ENCODE peak calls at places on chromosomes 7 and 10, in six cellular contexts. One of them, this sample, is unnamed.

GRCh38 chr10:95832216-95833037 is 75.3 kb upstream of the CC2D2B start:
- DNase-seq in adrenal gland: no peak
- DNase-seq in tibial artery: no peak
- DNase-seq in naive thymus-derived CD4-positive, alpha-beta T cell: no peak
- DNase-seq in Peyer's patch: peak; percentile 67
- DNase-seq in transverse colon: peak; percentile 37
- DNase-seq in this sample: no peak

GRCh38 chr7:2970907-2971306 is 72.8 kb downstream of the CARD11 start:
- DNase-seq in Peyer's patch: no peak
- DNase-seq in transverse colon: no peak
- DNase-seq in naive thymus-derived CD4-positive, alpha-beta T cell: no peak
- DNase-seq in adrenal gland: no peak
- DNase-seq in tibial artery: no peak
- DNase-seq in this sample: no peak

GRCh38 chr7:75663302-75663907 is 75.3 kb downstream of the HIP1 start:
- DNase-seq in tibial artery: no peak
- DNase-seq in Peyer's patch: no peak
- DNase-seq in naive thymus-derived CD4-positive, alpha-beta T cell: no peak
- DNase-seq in transverse colon: no peak
- DNase-seq in adrenal gland: no peak
- DNase-seq in this sample: no peak

GRCh38 chr7:28410628-28411578 is 1.4 kb upstream of the CREB5 start:
- DNase-seq in transverse colon: peak; percentile 23
- DNase-seq in Peyer's patch: peak; percentile 30
- DNase-seq in tibial artery: peak; percentile 77
- DNase-seq in naive thymus-derived CD4-positive, alpha-beta T cell: no peak
- DNase-seq in adrenal gland: no peak
- DNase-seq in this sample: no peak

GRCh38 chr7:40599836-40600235 is 465.0 kb downstream of the SUGCT start:
- DNase-seq in naive thymus-derived CD4-positive, alpha-beta T cell: no peak
- DNase-seq in transverse colon: no peak
- DNase-seq in adrenal gland: no peak
- DNase-seq in Peyer's patch: no peak
- DNase-seq in tibial artery: no peak
- DNase-seq in this sample: no peak

GRCh38 chr7:84524714-84525694 is 330.4 kb upstream of the SEMA3A start:
- DNase-seq in tibial artery: peak; percentile 20
- DNase-seq in adrenal gland: no peak
- DNase-seq in Peyer's patch: no peak
- DNase-seq in transverse colon: no peak
- DNase-seq in naive thymus-derived CD4-positive, alpha-beta T cell: no peak
- DNase-seq in this sample: no peak

GRCh38 chr7:145378197-145378596 is 542.3 kb upstream of the TPK1 start:
- DNase-seq in Peyer's patch: no peak
- DNase-seq in transverse colon: no peak
- DNase-seq in tibial artery: no peak
- DNase-seq in naive thymus-derived CD4-positive, alpha-beta T cell: no peak
- DNase-seq in adrenal gland: no peak
- DNase-seq in this sample: no peak

GRCh38 chr10:13865758-13866491 is 279.2 kb downstream of the PRPF18 start:
- DNase-seq in transverse colon: no peak
- DNase-seq in tibial artery: no peak
- DNase-seq in naive thymus-derived CD4-positive, alpha-beta T cell: no peak
- DNase-seq in adrenal gland: peak; percentile 52
- DNase-seq in Peyer's patch: no peak
- DNase-seq in this sample: no peak

GRCh38 chr10:105181616-105182015 is 540.5 kb downstream of the SORCS3 start:
- DNase-seq in Peyer's patch: no peak
- DNase-seq in adrenal gland: no peak
- DNase-seq in transverse colon: no peak
- DNase-seq in naive thymus-derived CD4-positive, alpha-beta T cell: no peak
- DNase-seq in tibial artery: no peak
- DNase-seq in this sample: no peak

GRCh38 chr10:72353028-72353962 is 1.4 kb downstream of the DNAJB12 start:
- DNase-seq in transverse colon: no peak
- DNase-seq in tibial artery: no peak
- DNase-seq in adrenal gland: peak; percentile 67
- DNase-seq in naive thymus-derived CD4-positive, alpha-beta T cell: no peak
- DNase-seq in Peyer's patch: no peak
- DNase-seq in this sample: no peak

GRCh38 chr10:76401006-76401405 is 969.6 kb downstream of the LRMDA start:
- DNase-seq in adrenal gland: no peak
- DNase-seq in tibial artery: no peak
- DNase-seq in transverse colon: no peak
- DNase-seq in Peyer's patch: no peak
- DNase-seq in naive thymus-derived CD4-positive, alpha-beta T cell: no peak
- DNase-seq in this sample: no peak

GRCh38 chr10:129033790-129034272 is 433.2 kb upstream of the MGMT start:
- DNase-seq in Peyer's patch: no peak
- DNase-seq in tibial artery: no peak
- DNase-seq in naive thymus-derived CD4-positive, alpha-beta T cell: no peak
- DNase-seq in transverse colon: no peak
- DNase-seq in adrenal gland: no peak
- DNase-seq in this sample: peak; percentile 53

GRCh38 chr7:89104748-89105685 is 309.5 kb upstream of the TEX47 start:
- DNase-seq in tibial artery: no peak
- DNase-seq in naive thymus-derived CD4-positive, alpha-beta T cell: no peak
- DNase-seq in adrenal gland: no peak
- DNase-seq in transverse colon: no peak
- DNase-seq in Peyer's patch: no peak
- DNase-seq in this sample: no peak

GRCh38 chr7:27201231-27202017 is 1.5 kb upstream of the HOXA13 start:
- DNase-seq in naive thymus-derived CD4-positive, alpha-beta T cell: no peak
- DNase-seq in transverse colon: no peak
- DNase-seq in tibial artery: no peak
- DNase-seq in adrenal gland: no peak
- DNase-seq in Peyer's patch: no peak
- DNase-seq in this sample: no peak

GRCh38 chr7:137563986-137564385 is 220.5 kb upstream of the PTN start:
- DNase-seq in naive thymus-derived CD4-positive, alpha-beta T cell: no peak
- DNase-seq in Peyer's patch: no peak
- DNase-seq in transverse colon: no peak
- DNase-seq in tibial artery: no peak
- DNase-seq in adrenal gland: no peak
- DNase-seq in this sample: no peak

GRCh38 chr7:149147072-149147729 is at the start of gene ZNF398:
- DNase-seq in adrenal gland: peak; percentile 72
- DNase-seq in Peyer's patch: peak; percentile 84
- DNase-seq in tibial artery: peak; percentile 52
- DNase-seq in transverse colon: peak; percentile 79
- DNase-seq in naive thymus-derived CD4-positive, alpha-beta T cell: peak; percentile 91
- DNase-seq in this sample: peak; percentile 75

GRCh38 chr10:133158756-133159610 is 1.0 kb upstream of the KNDC1 start:
- DNase-seq in tibial artery: no peak
- DNase-seq in naive thymus-derived CD4-positive, alpha-beta T cell: no peak
- DNase-seq in Peyer's patch: no peak
- DNase-seq in transverse colon: no peak
- DNase-seq in adrenal gland: peak; percentile 86
- DNase-seq in this sample: no peak

GRCh38 chr7:47771990-47772360 is 176.3 kb downstream of the PKD1L1 start:
- DNase-seq in Peyer's patch: no peak
- DNase-seq in naive thymus-derived CD4-positive, alpha-beta T cell: no peak
- DNase-seq in adrenal gland: no peak
- DNase-seq in transverse colon: no peak
- DNase-seq in tibial artery: no peak
- DNase-seq in this sample: no peak

GRCh38 chr7:156969972-156970420 is 20.5 kb downstream of the NOM1 start:
- DNase-seq in tibial artery: no peak
- DNase-seq in transverse colon: no peak
- DNase-seq in adrenal gland: no peak
- DNase-seq in Peyer's patch: no peak
- DNase-seq in naive thymus-derived CD4-positive, alpha-beta T cell: peak; percentile 16
- DNase-seq in this sample: no peak

GRCh38 chr7:22663319-22663718 is 63.7 kb upstream of the IL6 start:
- DNase-seq in Peyer's patch: no peak
- DNase-seq in transverse colon: no peak
- DNase-seq in naive thymus-derived CD4-positive, alpha-beta T cell: no peak
- DNase-seq in tibial artery: no peak
- DNase-seq in adrenal gland: no peak
- DNase-seq in this sample: no peak

GRCh38 chr10:24439935-24440334 is 231.0 kb downstream of the KIAA1217 start:
- DNase-seq in transverse colon: no peak
- DNase-seq in adrenal gland: no peak
- DNase-seq in naive thymus-derived CD4-positive, alpha-beta T cell: no peak
- DNase-seq in tibial artery: no peak
- DNase-seq in Peyer's patch: no peak
- DNase-seq in this sample: no peak

GRCh38 chr10:4431114-4431862 is 394.7 kb upstream of the AKR1E2 start:
- DNase-seq in tibial artery: no peak
- DNase-seq in transverse colon: no peak
- DNase-seq in Peyer's patch: no peak
- DNase-seq in naive thymus-derived CD4-positive, alpha-beta T cell: no peak
- DNase-seq in adrenal gland: no peak
- DNase-seq in this sample: no peak

GRCh38 chr10:26437637-26438461 is at the start of gene APBB1IP:
- DNase-seq in naive thymus-derived CD4-positive, alpha-beta T cell: peak; percentile 46
- DNase-seq in adrenal gland: peak; percentile 46
- DNase-seq in Peyer's patch: peak; percentile 81
- DNase-seq in transverse colon: peak; percentile 72
- DNase-seq in tibial artery: peak; percentile 85
- DNase-seq in this sample: peak; percentile 65

GRCh38 chr7:82172017-82172416 is 271.6 kb downstream of the CACNA2D1 start:
- DNase-seq in transverse colon: no peak
- DNase-seq in Peyer's patch: no peak
- DNase-seq in naive thymus-derived CD4-positive, alpha-beta T cell: no peak
- DNase-seq in adrenal gland: no peak
- DNase-seq in tibial artery: no peak
- DNase-seq in this sample: no peak

GRCh38 chr7:76509931-76510877 is at the start of gene UPK3B:
- DNase-seq in Peyer's patch: no peak
- DNase-seq in adrenal gland: no peak
- DNase-seq in naive thymus-derived CD4-positive, alpha-beta T cell: no peak
- DNase-seq in transverse colon: no peak
- DNase-seq in tibial artery: no peak
- DNase-seq in this sample: no peak

GRCh38 chr7:139749545-139749944 is 28.3 kb downstream of the HIPK2 start:
- DNase-seq in Peyer's patch: no peak
- DNase-seq in naive thymus-derived CD4-positive, alpha-beta T cell: no peak
- DNase-seq in adrenal gland: no peak
- DNase-seq in tibial artery: no peak
- DNase-seq in transverse colon: no peak
- DNase-seq in this sample: no peak

DNA sequence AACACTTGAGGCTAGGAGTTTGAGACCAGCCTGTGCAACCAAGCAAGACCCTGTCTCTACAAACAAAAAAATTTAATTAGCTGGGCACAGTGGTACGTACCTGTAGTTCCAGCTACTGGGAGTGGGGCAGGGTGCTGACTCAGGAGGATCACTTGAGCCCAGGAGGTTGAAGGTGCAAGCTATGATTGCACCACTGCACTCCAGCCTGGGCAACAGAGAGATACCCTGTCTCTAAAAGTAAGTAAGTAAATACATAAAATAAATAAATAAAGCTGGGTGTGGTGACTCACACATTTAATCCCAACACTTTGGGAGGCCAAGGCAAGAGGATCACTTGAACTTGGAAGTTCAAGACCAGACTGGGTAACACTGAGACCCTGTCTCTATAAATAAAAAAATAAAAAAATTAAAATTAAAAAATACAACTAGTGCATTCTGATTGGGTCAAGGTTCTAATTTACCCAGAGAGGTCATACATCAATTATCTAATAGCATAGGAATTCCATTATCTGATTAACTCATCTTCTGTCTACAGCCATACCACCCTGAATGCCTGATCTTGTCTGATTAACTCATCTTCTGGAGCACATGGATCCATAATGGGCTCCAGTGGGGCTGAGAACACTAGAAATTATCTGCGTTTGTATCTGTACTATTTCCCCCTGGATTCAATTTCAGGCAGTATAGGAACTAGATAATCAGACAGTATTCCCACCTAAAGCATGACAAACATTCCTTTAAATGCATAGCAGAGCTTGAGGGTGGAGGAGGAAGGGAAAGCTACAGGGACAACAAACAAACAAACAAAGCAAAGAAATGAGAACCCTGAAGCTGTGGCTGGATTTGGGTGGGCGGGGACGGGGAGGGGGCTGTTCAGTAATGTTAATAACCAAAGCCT is 21.0 kb upstream of the HILPDA start:
- DNase-seq in tibial artery: no peak
- DNase-seq in Peyer's patch: no peak
- DNase-seq in transverse colon: no peak
- DNase-seq in adrenal gland: no peak
- DNase-seq in naive thymus-derived CD4-positive, alpha-beta T cell: no peak
- DNase-seq in this sample: no peak
- H3K27ac ChIP-seq in tibial artery: no peak overlapping the region
- H3K27ac ChIP-seq in Peyer's patch: no peak overlapping the region
- H3K27ac ChIP-seq in transverse colon: no peak overlapping the region
- H3K27ac ChIP-seq in adrenal gland: no peak overlapping the region
- H3K27ac ChIP-seq in naive thymus-derived CD4-positive, alpha-beta T cell: no peak overlapping the region
- H3K27ac ChIP-seq in this sample: peak overlapping the region; percentile 41

DNA sequence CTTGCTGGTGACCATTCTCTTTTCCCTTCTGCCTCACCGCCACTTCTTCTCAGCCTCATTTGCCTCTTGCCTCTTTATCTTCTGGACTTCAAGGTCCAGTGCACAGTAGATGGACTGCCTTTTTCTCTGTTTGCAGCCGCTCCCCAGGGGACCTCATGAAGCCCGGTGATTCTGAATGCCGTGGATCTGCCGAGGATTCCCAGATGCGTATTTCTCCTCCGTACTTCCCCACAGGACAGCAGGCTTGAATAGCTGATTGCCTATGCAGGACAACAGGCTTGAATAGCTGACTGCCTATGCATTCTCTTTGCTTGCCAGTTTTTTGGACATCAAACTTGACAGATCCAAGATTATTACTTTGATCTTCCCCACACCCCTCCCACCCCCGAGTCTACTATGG is 38.9 kb upstream of the TMEM236 start:
- DNase-seq in tibial artery: no peak
- DNase-seq in adrenal gland: no peak
- DNase-seq in naive thymus-derived CD4-positive, alpha-beta T cell: no peak
- DNase-seq in Peyer's patch: no peak
- DNase-seq in transverse colon: no peak
- DNase-seq in this sample: no peak
- H3K27ac ChIP-seq in tibial artery: no peak overlapping the region
- H3K27ac ChIP-seq in adrenal gland: no peak overlapping the region
- H3K27ac ChIP-seq in naive thymus-derived CD4-positive, alpha-beta T cell: no peak overlapping the region
- H3K27ac ChIP-seq in Peyer's patch: no peak overlapping the region
- H3K27ac ChIP-seq in transverse colon: no peak overlapping the region
- H3K27ac ChIP-seq in this sample: no peak overlapping the region

GRCh38 chr7:100827330-100828226 is at the start of gene EPHB4:
- DNase-seq in tibial artery: peak; percentile 44
- DNase-seq in adrenal gland: peak; percentile 94
- DNase-seq in transverse colon: peak; percentile 83
- DNase-seq in naive thymus-derived CD4-positive, alpha-beta T cell: no peak
- DNase-seq in Peyer's patch: peak; percentile 35
- DNase-seq in this sample: peak; percentile 85
- H3K27ac ChIP-seq in tibial artery: no peak within 1 kb of the TSS
- H3K27ac ChIP-seq in adrenal gland: peak within 1 kb of the TSS; percentile 58
- H3K27ac ChIP-seq in transverse colon: peak within 1 kb of the TSS; percentile 81
- H3K27ac ChIP-seq in naive thymus-derived CD4-positive, alpha-beta T cell: no peak within 1 kb of the TSS
- H3K27ac ChIP-seq in Peyer's patch: peak within 1 kb of the TSS; percentile 51
- H3K27ac ChIP-seq in this sample: peak within 1 kb of the TSS; percentile 87

DNA sequence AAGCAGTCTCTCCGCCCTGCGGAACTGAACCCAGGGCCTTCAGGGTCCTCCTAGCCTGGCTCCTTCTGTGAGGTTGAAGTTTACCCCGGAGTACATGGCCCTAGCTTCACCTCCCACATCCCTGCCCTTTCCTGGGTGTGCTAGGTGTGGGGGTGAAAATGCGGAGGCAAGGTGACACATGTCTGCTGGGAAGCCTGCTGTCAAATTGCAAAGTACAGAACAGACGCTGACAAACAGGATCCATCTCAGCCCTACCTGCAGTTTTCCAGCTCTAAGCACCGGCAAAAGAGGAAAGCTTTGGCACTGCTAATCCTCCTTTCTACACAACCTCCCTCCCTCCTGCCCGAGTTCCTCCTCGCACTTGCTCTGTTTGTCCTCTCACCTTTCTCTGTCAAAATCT is 14.5 kb upstream of the GPR15LG start:
- DNase-seq in tibial artery: no peak
- DNase-seq in Peyer's patch: no peak
- DNase-seq in adrenal gland: no peak
- DNase-seq in transverse colon: peak; percentile 34
- DNase-seq in naive thymus-derived CD4-positive, alpha-beta T cell: no peak
- DNase-seq in this sample: no peak
- H3K27ac ChIP-seq in tibial artery: no peak overlapping the region
- H3K27ac ChIP-seq in Peyer's patch: no peak overlapping the region
- H3K27ac ChIP-seq in adrenal gland: no peak overlapping the region
- H3K27ac ChIP-seq in transverse colon: peak overlapping the region; percentile 0
- H3K27ac ChIP-seq in naive thymus-derived CD4-positive, alpha-beta T cell: no peak overlapping the region
- H3K27ac ChIP-seq in this sample: no peak overlapping the region

This sample was measured in stomach.